ENCODE peak calls at places on chromosomes 3 and 15, in nine cellular contexts. I is CD4-positive, alpha-beta T cell; R is dorsolateral prefrontal cortex; Z is WTC11; E is stimulated activated naive B cell treated with anti-CD40 and anti-IgM and Interleukin-4, amounts not matched to agents 10 μg/mL and 1 μg/mL and 100 μg/mL, for 72 hours; F is T-helper 2 cell; W is EL; N is naive thymus-derived CD8-positive, alpha-beta T cell; O is T-cell. B is an unnamed sample.

GRCh38 chr3:108096506-108097325 is 5.9 kb upstream of the CD47 start:
- DNase-seq in I (no peak), R (no peak), Z (no peak), E (no peak), F (no peak), W (no peak), N (no peak), O (no peak), B (no peak)

GRCh38 chr3:111326144-111326995 is 215.6 kb upstream of the CD96 start:
- DNase-seq in I (no peak), R (no peak), Z (no peak), E (no peak), F (no peak), W (peak; percentile 91), N (no peak), O (no peak), B (no peak)

GRCh38 chr15:65413760-65414144 is 9.0 kb downstream of the IGDCC4 start:
- DNase-seq in I (no peak), R (no peak), Z (no peak), E (no peak), F (no peak), W (no peak), N (no peak), O (no peak), B (no peak)

GRCh38 chr3:10753964-10754363 is 62.1 kb upstream of the SLC6A11 start:
- DNase-seq in I (peak; percentile 30), R (no peak), Z (peak; percentile 86), E (no peak), F (no peak), W (peak; percentile 26), N (peak; percentile 65), O (peak; percentile 17), B (no peak)

GRCh38 chr15:69300129-69300588 is 1.4 kb downstream of the PAQR5 start:
- DNase-seq in I (no peak), R (no peak), Z (peak; percentile 35), E (no peak), F (no peak), W (no peak), N (no peak), O (no peak), B (no peak)

GRCh38 chr3:44280077-44280476 is 38.4 kb downstream of the TOPAZ1 start:
- DNase-seq in I (no peak), R (no peak), Z (no peak), E (no peak), F (no peak), W (no peak), N (no peak), O (no peak), B (no peak)

GRCh38 chr3:128081226-128081625 is 29.0 kb downstream of the SEC61A1 start:
- DNase-seq in I (no peak), R (no peak), Z (no peak), E (no peak), F (no peak), W (no peak), N (no peak), O (no peak), B (no peak)

GRCh38 chr15:51621917-51622268 is 678 bp downstream of the DMXL2 start:
- DNase-seq in I (peak; percentile 9), R (peak; percentile 57), Z (peak; percentile 46), E (no peak), F (peak; percentile 5), W (peak; percentile 72), N (no peak), O (peak; percentile 1), B (peak; percentile 1)

GRCh38 chr15:70348581-70349344 is 251.0 kb upstream of the TLE3 start:
- DNase-seq in I (no peak), R (no peak), Z (no peak), E (no peak), F (no peak), W (no peak), N (no peak), O (no peak), B (no peak)

GRCh38 chr3:190722181-190722905 is 140.2 kb downstream of the GMNC start:
- DNase-seq in I (no peak), R (no peak), Z (no peak), E (no peak), F (no peak), W (no peak), N (no peak), O (no peak), B (no peak)

GRCh38 chr3:137438561-137438960 is 325.6 kb upstream of the SOX14 start:
- DNase-seq in I (no peak), R (no peak), Z (no peak), E (no peak), F (no peak), W (no peak), N (no peak), O (no peak), B (no peak)

GRCh38 chr15:66844041-66844746 is 142.2 kb downstream of the SMAD6 start:
- DNase-seq in I (no peak), R (no peak), Z (no peak), E (no peak), F (no peak), W (no peak), N (no peak), O (no peak), B (no peak)

B was measured in T follicular helper cell.